ENCODE peak calls at places on chromosomes 3 and 15, in five cellular contexts. V is D341Med, L is activated T-cell treated with anti-CD3 and anti-CD28 coated beads for 1 hour, P is OCI-LY7, B is neural progenitor cell. S is an unnamed sample.

GRCh38 chr15:36156855-36157521 is 422.4 kb upstream of the CDIN1 start:
- DNase-seq in V (no peak), L (no peak), P (no peak), B (no peak), S (no peak)

GRCh38 chr3:43243590-43244587 is 42.5 kb upstream of the SNRK start:
- DNase-seq in V (no peak), L (no peak), P (no peak), B (no peak), S (no peak)

GRCh38 chr3:99544819-99545281 is 93.5 kb upstream of the COL8A1 start:
- DNase-seq in V (peak), L (no peak), P (no peak), B (no peak), S (peak)

GRCh38 chr3:172101107-172101506 is 61.7 kb downstream of the FNDC3B start:
- DNase-seq in V (no peak), L (no peak), P (peak), B (no peak), S (no peak)

GRCh38 chr3:63934041-63934440 is 21.9 kb upstream of the SCAANT1 start:
- DNase-seq in V (no peak), L (no peak), P (no peak), B (peak), S (no peak)

GRCh38 chr3:171222995-171223394 is 196.5 kb upstream of the SLC2A2 start:
- DNase-seq in V (no peak), L (no peak), P (no peak), B (no peak), S (no peak)

GRCh38 chr3:113697192-113698090 is 999 bp upstream of the USF3 start:
- DNase-seq in V (peak), L (peak), P (peak), B (peak), S (no peak)

GRCh38 chr15:73317651-73318462 is 50.9 kb downstream of the HCN4 start:
- DNase-seq in V (no peak), L (no peak), P (no peak), B (no peak), S (no peak)

GRCh38 chr3:14445773-14446172 is 43.4 kb downstream of the SLC6A6 start:
- DNase-seq in V (no peak), L (no peak), P (no peak), B (no peak), S (no peak)

S was measured in pulmonary artery endothelial cell.